ENCODE peak calls at places on chromosome 1, in eight cellular contexts. E is cardiac muscle cell; G is heart left ventricle; N is A549; Q is psoas muscle; K is effector memory CD4-positive, alpha-beta T cell; H is heart right ventricle; S is left lung. C is an unnamed sample. For H3K9me3, the result is how much of the 10 kb centered on the place peaks cover.

GRCh38 chr1:83545450-83545849 is 453.5 kb downstream of the TTLL7 start:
- DNase-seq in G (no peak), E (no peak), K (no peak), Q (no peak), S (no peak), N (no peak), H (no peak), C (no peak)

GRCh38 chr1:46543382-46543760 is 8.1 kb downstream of the KNCN start:
- DNase-seq in K (no peak), Q (no peak), S (no peak), N (no peak), H (no peak), E (no peak), G (peak), C (no peak)

GRCh38 chr1:109765483-109765815 is 1.7 kb upstream of the EPS8L3 start:
- DNase-seq in K (no peak), E (no peak), G (no peak), N (no peak), H (no peak), Q (no peak), S (peak), C (no peak)

GRCh38 chr1:210328032-210328745 is 513 bp upstream of the HHAT start:
- DNase-seq in N (no peak), G (no peak), S (no peak), K (no peak), E (peak), Q (no peak), H (no peak), C (no peak)

GRCh38 chr1:156815307-156815826 is 1.3 kb downstream of the SH2D2A start:
- DNase-seq in E (peak), N (peak), H (peak), G (peak), Q (peak), K (no peak), S (no peak), C (peak)

GRCh38 chr1:4778056-4778455 is 123.6 kb downstream of the AJAP1 start:
- DNase-seq in S (no peak), K (no peak), H (no peak), N (peak), Q (no peak), E (peak), G (no peak), C (no peak)

GRCh38 chr1:232170909-232171308 is 459.0 kb downstream of the SIPA1L2 start:
- DNase-seq in K (no peak), N (no peak), Q (no peak), G (no peak), S (no peak), H (no peak), E (no peak), C (no peak)

GRCh38 chr1:114033961-114034360 is 54.7 kb downstream of the OLFML3 start:
- DNase-seq in H (no peak), K (no peak), S (no peak), N (no peak), Q (no peak), G (no peak), E (no peak), C (no peak)

GRCh38 chr1:220371324-220371723 is 99.1 kb upstream of the RAB3GAP2 start:
- DNase-seq in K (no peak), E (no peak), H (no peak), G (no peak), S (no peak), N (no peak), Q (no peak), C (no peak)

GRCh38 chr1:36576677-36577076 is 94.0 kb upstream of the CSF3R start:
- DNase-seq in Q (no peak), G (no peak), S (no peak), K (no peak), H (no peak), N (no peak), E (no peak), C (no peak)

GRCh38 chr1:59443355-59443754 is 146.5 kb downstream of the FGGY start:
- DNase-seq in E (peak), S (no peak), H (no peak), K (no peak), G (no peak), N (no peak), Q (no peak), C (no peak)

GRCh38 chr1:1779691-1780597 is 1.7 kb upstream of the NADK start:
- DNase-seq in G (peak), E (peak), S (peak), N (no peak), H (peak), Q (peak), K (peak), C (peak)

GRCh38 chr1:223304931-223305330 is 59.0 kb downstream of the SUSD4 start:
- DNase-seq in S (no peak), K (no peak), H (no peak), E (no peak), Q (no peak), G (no peak), N (no peak), C (no peak)

GRCh38 chr1:85649591-85649990 is 58.6 kb downstream of the ZNHIT6 start:
- DNase-seq in G (no peak), K (no peak), E (no peak), Q (no peak), H (no peak), S (no peak), N (no peak), C (no peak)

GRCh38 chr1:106944721-106945120 is 111.8 kb upstream of the PRMT6 start:
- DNase-seq in S (no peak), Q (no peak), N (no peak), K (no peak), H (no peak), G (no peak), E (no peak), C (no peak)

GRCh38 chr1:29297476-29297875 is 61.2 kb downstream of the PTPRU start:
- DNase-seq in Q (no peak), S (no peak), E (no peak), G (no peak), N (no peak), K (no peak), H (no peak), C (no peak)

GRCh38 chr1:42170779-42171621 is 6.5 kb upstream of the GUCA2A start:
- DNase-seq in N (no peak), K (no peak), Q (no peak), E (no peak), H (no peak), S (peak), G (no peak), C (no peak)

GRCh38 chr1:156676820-156677615 is at the start of gene NES:
- DNase-seq in S (no peak), G (peak), K (no peak), N (no peak), E (peak), Q (peak), H (peak), C (no peak)

GRCh38 chr1:81681570-81681969 is 119.2 kb upstream of the ADGRL2 start:
- DNase-seq in N (no peak), E (peak), Q (no peak), S (no peak), H (no peak), G (no peak), K (no peak), C (no peak)

GRCh38 chr1:217140041-217140901 is 417.0 kb upstream of the ESRRG start:
- DNase-seq in E (no peak), Q (no peak), G (no peak), N (no peak), S (no peak), K (no peak), H (no peak), C (no peak)

GRCh38 chr1:152166966-152167365 is 7.9 kb upstream of the RPTN start:
- DNase-seq in S (no peak), K (no peak), H (no peak), N (no peak), G (no peak), E (no peak), Q (no peak), C (no peak)

GRCh38 chr1:152169356-152170025 is 10.5 kb upstream of the RPTN start:
- DNase-seq in N (no peak), E (no peak), S (no peak), K (no peak), G (no peak), Q (no peak), H (no peak), C (no peak)

GRCh38 chr1:152167835-152168534 is 9.0 kb upstream of the RPTN start:
- DNase-seq in Q (no peak), H (no peak), N (no peak), E (peak), S (no peak), G (no peak), K (no peak), C (no peak)

GRCh38 chr1:152168535-152168868 is 9.5 kb upstream of the RPTN start:
- DNase-seq in N (no peak), H (no peak), E (no peak), K (no peak), G (no peak), Q (no peak), S (no peak), C (no peak)

GRCh38 chr1:152170287-152170933 is 11.4 kb upstream of the RPTN start:
- DNase-seq in N (no peak), E (no peak), K (no peak), G (no peak), S (no peak), H (no peak), Q (no peak), C (no peak)
- H3K9me3 ChIP-seq in N (under half), E (under half), K (under half), G (under half), S (under half), H (under half), Q (under half), C (under half)

DNA sequence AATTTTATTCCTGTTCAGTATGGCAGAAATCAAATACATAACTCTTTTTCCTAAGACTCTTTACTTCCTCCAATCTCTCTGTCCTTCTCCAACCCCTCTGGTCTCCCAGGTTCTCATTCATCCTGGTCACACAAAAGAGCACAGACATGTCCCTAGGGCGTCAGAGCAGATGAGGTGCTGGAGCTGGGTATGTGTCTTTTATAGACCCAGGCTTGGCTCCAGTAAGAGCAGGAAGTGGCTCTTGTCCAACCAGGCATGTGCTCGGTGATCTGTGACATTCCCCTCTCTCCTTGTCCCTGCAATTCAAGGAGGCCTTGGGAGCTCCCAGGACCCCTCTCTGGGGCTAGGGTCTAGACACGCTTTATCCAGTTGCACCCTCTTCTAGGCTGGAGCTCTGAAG is 18.0 kb upstream of the LCE2D start:
- DNase-seq in N (no peak), S (no peak), E (no peak), Q (no peak), K (no peak), H (no peak), G (no peak), C (no peak)
- H3K9me3 ChIP-seq in N (under half), S (under half), E (under half), Q (under half), K (under half), H (under half), G (under half), C (under half)

DNA sequence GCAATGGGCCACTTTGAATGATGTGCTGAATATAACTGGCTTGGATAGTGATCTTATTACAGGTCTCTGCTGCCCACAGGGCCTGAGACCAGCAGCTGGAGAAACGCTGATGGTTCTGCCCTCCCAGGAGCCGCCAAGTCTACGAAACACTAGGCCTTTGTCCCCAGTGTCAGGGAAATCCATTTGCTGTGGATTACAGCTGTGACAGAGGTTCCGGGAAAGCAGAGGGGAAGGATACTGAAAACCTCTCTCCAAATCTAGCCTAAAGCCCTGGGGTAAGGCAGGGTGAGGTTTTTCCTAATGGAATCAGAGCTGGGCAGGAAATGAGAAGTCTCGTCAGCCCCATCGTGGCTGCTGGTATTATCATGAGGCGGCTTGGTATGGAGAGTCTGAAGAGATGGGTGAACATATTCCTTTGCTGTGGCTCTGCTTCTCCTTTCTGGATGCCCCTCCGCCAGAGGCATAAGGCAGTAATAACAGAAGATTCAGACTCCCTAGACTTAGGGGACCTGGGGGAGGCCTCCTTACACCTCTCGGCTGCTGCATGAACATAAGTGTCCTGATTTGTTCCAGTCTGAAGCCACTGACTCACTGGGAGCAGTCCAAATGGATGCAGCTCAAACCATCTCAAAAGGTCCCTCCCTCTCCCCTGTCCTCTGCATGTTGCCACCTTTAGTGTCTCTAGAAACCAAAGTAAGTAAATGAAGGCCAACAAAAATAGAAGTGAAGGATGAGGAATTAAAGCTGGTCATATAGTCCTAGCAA is 48.1 kb downstream of the PHC2 start:
- DNase-seq in E (peak), G (no peak), S (no peak), H (peak), K (no peak), Q (no peak), N (no peak), C (no peak)
- H3K9me3 ChIP-seq in E (under half), G (under half), S (under half), H (under half), K (under half), Q (under half), N (under half), C (under half)

GRCh38 chr1:79551321-79551720 is 544.8 kb upstream of the ADGRL4 start:
- DNase-seq in K (no peak), N (no peak), H (no peak), E (no peak), Q (no peak), S (no peak), G (no peak), C (no peak)
- H3K9me3 ChIP-seq in K (under half), N (under half), H (under half), E (under half), Q (under half), S (under half), G (under half), C (under half)

GRCh38 chr1:27090921-27091320 is 64.0 kb downstream of the SLC9A1 start:
- DNase-seq in N (no peak), H (no peak), K (no peak), G (no peak), Q (no peak), E (no peak), S (no peak), C (no peak)
- H3K9me3 ChIP-seq in N (under half), H (under half), K (under half), G (under half), Q (under half), E (under half), S (under half), C (under half)